ENCODE peak calls at places on chromosomes 7 and 10, in nine cellular contexts. L is HCT116; O is amniotic stem cell; J is KG1; B is activated T-helper 1 cell treated with anti-CD3 and anti-CD28 coated beads, Interleukin-2, amount 50 U/mL, for 16 hours; R is bronchial epithelial cell; N is COLO829; K is right cardiac atrium; T is NCI-H2081. Z is an unnamed sample.

GRCh38 chr7:151381333-151382078 is 28.3 kb downstream of the WDR86 start:
- DNase-seq in L (no peak), O (no peak), J (no peak), B (peak; percentile 43), R (no peak), N (no peak), K (no peak), T (no peak), Z (peak; percentile 41)

GRCh38 chr10:4825868-4826787 is at the start of gene AKR1E2:
- DNase-seq in L (peak; percentile 83), O (peak; percentile 72), J (peak; percentile 27), B (peak; percentile 68), R (peak; percentile 68), N (no peak), K (peak; percentile 91), T (no peak), Z (peak; percentile 46)

GRCh38 chr10:78115135-78115853 is 81.6 kb downstream of the RPS24 start:
- DNase-seq in L (no peak), O (no peak), J (no peak), B (no peak), R (no peak), N (no peak), K (no peak), T (no peak), Z (no peak)

GRCh38 chr10:50538473-50539398 is 85.0 kb downstream of the SGMS1 start:
- DNase-seq in L (peak; percentile 27), O (no peak), J (no peak), B (no peak), R (peak; percentile 23), N (no peak), K (peak; percentile 30), T (no peak), Z (no peak)

GRCh38 chr7:112120818-112121217 is 85.4 kb downstream of the DOCK4 start:
- DNase-seq in L (no peak), O (no peak), J (no peak), B (no peak), R (no peak), N (no peak), K (no peak), T (no peak), Z (no peak)

GRCh38 chr10:73788864-73789658 is 3.7 kb downstream of the ZSWIM8 start:
- DNase-seq in L (no peak), O (no peak), J (no peak), B (no peak), R (no peak), N (peak; percentile 40), K (no peak), T (no peak), Z (no peak)

GRCh38 chr10:3567291-3567963 is 217.6 kb downstream of the KLF6 start:
- DNase-seq in L (no peak), O (no peak), J (no peak), B (no peak), R (no peak), N (no peak), K (no peak), T (no peak), Z (no peak)

GRCh38 chr7:28005075-28005847 is 175.3 kb downstream of the JAZF1 start:
- DNase-seq in L (no peak), O (no peak), J (no peak), B (no peak), R (no peak), N (no peak), K (no peak), T (no peak), Z (no peak)

GRCh38 chr10:17134737-17135260 is 5.2 kb upstream of the CUBN start:
- DNase-seq in L (no peak), O (no peak), J (no peak), B (no peak), R (no peak), N (no peak), K (no peak), T (no peak), Z (no peak)

GRCh38 chr10:132756591-132756990 is 29.4 kb downstream of the NKX6-2 start:
- DNase-seq in L (no peak), O (no peak), J (no peak), B (no peak), R (no peak), N (no peak), K (no peak), T (no peak), Z (no peak)

GRCh38 chr7:49776994-49777393 is 3.6 kb downstream of the VWC2 start:
- DNase-seq in L (no peak), O (no peak), J (no peak), B (no peak), R (peak; percentile 20), N (no peak), K (no peak), T (no peak), Z (no peak)

GRCh38 chr10:107740962-107741690 is 576.6 kb upstream of the SORCS1 start:
- DNase-seq in L (no peak), O (no peak), J (no peak), B (no peak), R (peak; percentile 32), N (peak; percentile 0), K (no peak), T (no peak), Z (no peak)

GRCh38 chr7:50684011-50684701 is 98.5 kb downstream of the GRB10 start:
- DNase-seq in L (no peak), O (no peak), J (no peak), B (no peak), R (no peak), N (no peak), K (no peak), T (no peak), Z (no peak)

GRCh38 chr7:16295558-16295957 is 125.8 kb downstream of the CRPPA start:
- DNase-seq in L (no peak), O (no peak), J (no peak), B (no peak), R (no peak), N (peak; percentile 66), K (no peak), T (no peak), Z (no peak)

GRCh38 chr7:31114593-31115343 is 62.7 kb downstream of the ADCYAP1R1 start:
- DNase-seq in L (no peak), O (no peak), J (no peak), B (no peak), R (peak; percentile 33), N (peak; percentile 68), K (no peak), T (no peak), Z (no peak)

GRCh38 chr7:19269301-19269700 is 124.1 kb upstream of the FERD3L start:
- DNase-seq in L (no peak), O (no peak), J (no peak), B (no peak), R (no peak), N (no peak), K (no peak), T (no peak), Z (no peak)

GRCh38 chr7:48096273-48096672 is 7.2 kb downstream of the UPP1 start:
- DNase-seq in L (no peak), O (no peak), J (peak; percentile 11), B (no peak), R (no peak), N (no peak), K (no peak), T (no peak), Z (no peak)

GRCh38 chr10:86863443-86863842 is 94.0 kb downstream of the MMRN2 start:
- DNase-seq in L (no peak), O (no peak), J (no peak), B (no peak), R (no peak), N (no peak), K (peak; percentile 28), T (no peak), Z (no peak)

GRCh38 chr10:86243651-86244155 is 122.9 kb downstream of the GRID1 start:
- DNase-seq in L (no peak), O (no peak), J (no peak), B (no peak), R (no peak), N (no peak), K (no peak), T (no peak), Z (no peak)

GRCh38 chr7:148735141-148735540 is 36.4 kb downstream of the CUL1 start:
- DNase-seq in L (no peak), O (no peak), J (no peak), B (no peak), R (no peak), N (no peak), K (no peak), T (no peak), Z (no peak)

GRCh38 chr7:71982847-71983246 is 429.3 kb downstream of the CALN1 start:
- DNase-seq in L (no peak), O (no peak), J (no peak), B (no peak), R (no peak), N (no peak), K (no peak), T (no peak), Z (no peak)

GRCh38 chr7:31707089-31707488 is 20.1 kb downstream of the PPP1R17 start:
- DNase-seq in L (no peak), O (no peak), J (no peak), B (no peak), R (no peak), N (no peak), K (no peak), T (no peak), Z (no peak)

GRCh38 chr7:69517985-69518731 is 80.1 kb upstream of the AUTS2 start:
- DNase-seq in L (no peak), O (no peak), J (no peak), B (no peak), R (no peak), N (no peak), K (no peak), T (no peak), Z (no peak)

GRCh38 chr7:47520408-47520807 is 61.5 kb downstream of the TNS3 start:
- DNase-seq in L (no peak), O (no peak), J (no peak), B (no peak), R (no peak), N (no peak), K (peak; percentile 82), T (no peak), Z (no peak)

GRCh38 chr7:127608446-127608845 is 9.5 kb downstream of the PAX4 start:
- DNase-seq in L (no peak), O (no peak), J (no peak), B (no peak), R (no peak), N (no peak), K (no peak), T (no peak), Z (no peak)

GRCh38 chr7:101987494-101987893 is 170.1 kb downstream of the CUX1 start:
- DNase-seq in L (no peak), O (no peak), J (no peak), B (no peak), R (no peak), N (no peak), K (no peak), T (no peak), Z (no peak)

GRCh38 chr10:1846050-1846449 is 108.7 kb upstream of the ADARB2 start:
- DNase-seq in L (no peak), O (no peak), J (no peak), B (no peak), R (no peak), N (no peak), K (no peak), T (no peak), Z (no peak)

GRCh38 chr10:10056958-10057357 is 960.7 kb upstream of the CELF2 start:
- DNase-seq in L (no peak), O (no peak), J (no peak), B (no peak), R (no peak), N (no peak), K (no peak), T (no peak), Z (no peak)

GRCh38 chr10:112954974-112955735 is 5.1 kb downstream of the TCF7L2 start:
- DNase-seq in L (no peak), O (no peak), J (no peak), B (no peak), R (peak; percentile 18), N (no peak), K (no peak), T (no peak), Z (no peak)

GRCh38 chr7:66055321-66055956 is 20.2 kb upstream of the ASL start:
- DNase-seq in L (no peak), O (no peak), J (no peak), B (no peak), R (peak; percentile 28), N (no peak), K (no peak), T (no peak), Z (no peak)

GRCh38 chr10:120423350-120424197 is 33.5 kb upstream of the PLPP4 start:
- DNase-seq in L (peak; percentile 42), O (peak; percentile 49), J (peak; percentile 10), B (no peak), R (peak; percentile 58), N (peak; percentile 54), K (peak; percentile 18), T (no peak), Z (no peak)